ENCODE peak calls at places on chromosomes 7 and 10, in ten cellular contexts. H is AG08395, G is T follicular helper cell, C is type B pancreatic cell, E is neural progenitor cell, N is HuH-7.5, L is psoas muscle, D is NCI-H2081, A is kidney, X is smooth muscle cell of the brain vasculature. J is an unnamed sample.

GRCh38 chr7:13508586-13508985 is 480.9 kb downstream of the ETV1 start:
- DNase-seq in H (no peak), G (no peak), C (no peak), E (peak), N (no peak), L (no peak), D (no peak), A (no peak), X (no peak), J (no peak)

GRCh38 chr10:10785627-10786333 is 231.9 kb upstream of the CELF2 start:
- DNase-seq in H (no peak), G (no peak), C (no peak), E (no peak), N (no peak), L (no peak), D (no peak), A (no peak), X (no peak), J (no peak)

GRCh38 chr7:103540986-103541385 is 95.0 kb upstream of the SLC26A5 start:
- DNase-seq in H (no peak), G (no peak), C (no peak), E (no peak), N (no peak), L (peak), D (no peak), A (peak), X (no peak), J (peak)

GRCh38 chr7:67918158-67918557 is 921.5 kb downstream of the TYW1 start:
- DNase-seq in H (no peak), G (no peak), C (no peak), E (no peak), N (no peak), L (no peak), D (peak), A (no peak), X (no peak), J (peak)

GRCh38 chr10:12337407-12337806 is 11.9 kb upstream of the CAMK1D start:
- DNase-seq in H (no peak), G (no peak), C (no peak), E (no peak), N (no peak), L (no peak), D (no peak), A (no peak), X (no peak), J (no peak)

GRCh38 chr7:149861728-149862045 is 12.1 kb upstream of the ATP6V0E2 start:
- DNase-seq in H (no peak), G (no peak), C (no peak), E (no peak), N (no peak), L (no peak), D (no peak), A (no peak), X (no peak), J (no peak)

GRCh38 chr10:4650572-4650971 is 175.4 kb upstream of the AKR1E2 start:
- DNase-seq in H (peak), G (no peak), C (no peak), E (no peak), N (no peak), L (no peak), D (no peak), A (no peak), X (no peak), J (no peak)

GRCh38 chr10:105243381-105243780 is 602.3 kb downstream of the SORCS3 start:
- DNase-seq in H (no peak), G (no peak), C (no peak), E (no peak), N (no peak), L (no peak), D (no peak), A (no peak), X (no peak), J (no peak)

GRCh38 chr10:103575416-103576075 is 82.0 kb downstream of the NEURL1 start:
- DNase-seq in H (no peak), G (no peak), C (no peak), E (no peak), N (no peak), L (peak), D (no peak), A (no peak), X (no peak), J (no peak)

GRCh38 chr7:1302936-1303335 is 70.3 kb downstream of the UNCX start:
- DNase-seq in H (no peak), G (no peak), C (no peak), E (no peak), N (no peak), L (peak), D (no peak), A (peak), X (no peak), J (no peak)

GRCh38 chr10:23343591-23344225 is 889 bp downstream of the C10orf67 start:
- DNase-seq in H (no peak), G (peak), C (peak), E (peak), N (no peak), L (peak), D (peak), A (peak), X (no peak), J (peak)

GRCh38 chr7:10346032-10346431 is 627.6 kb upstream of the PHF14 start:
- DNase-seq in H (no peak), G (no peak), C (no peak), E (no peak), N (no peak), L (no peak), D (no peak), A (no peak), X (no peak), J (no peak)

GRCh38 chr10:77403761-77404160 is 233.8 kb downstream of the KCNMA1 start:
- DNase-seq in H (no peak), G (no peak), C (no peak), E (peak), N (no peak), L (no peak), D (no peak), A (no peak), X (no peak), J (no peak)

GRCh38 chr10:86209726-86210125 is 156.9 kb downstream of the GRID1 start:
- DNase-seq in H (no peak), G (no peak), C (no peak), E (no peak), N (no peak), L (no peak), D (no peak), A (peak), X (no peak), J (no peak)

GRCh38 chr10:132459252-132460028 is 62.4 kb downstream of the PWWP2B start:
- DNase-seq in H (no peak), G (no peak), C (no peak), E (no peak), N (peak), L (peak), D (no peak), A (peak), X (no peak), J (no peak)

GRCh38 chr10:86306628-86307278 is 59.8 kb downstream of the GRID1 start:
- DNase-seq in H (peak), G (no peak), C (no peak), E (peak), N (peak), L (no peak), D (no peak), A (no peak), X (no peak), J (peak)

GRCh38 chr7:31651800-31652326 is 35.2 kb upstream of the PPP1R17 start:
- DNase-seq in H (no peak), G (no peak), C (no peak), E (no peak), N (no peak), L (no peak), D (no peak), A (no peak), X (no peak), J (no peak)

GRCh38 chr10:129339191-129339590 is 127.8 kb upstream of the MGMT start:
- DNase-seq in H (no peak), G (no peak), C (no peak), E (no peak), N (no peak), L (no peak), D (no peak), A (no peak), X (no peak), J (no peak)

GRCh38 chr7:30464231-30464660 is 14.3 kb downstream of the NOD1 start:
- DNase-seq in H (no peak), G (no peak), C (no peak), E (no peak), N (no peak), L (no peak), D (no peak), A (no peak), X (no peak), J (no peak)

GRCh38 chr10:4883079-4883739 is 57.2 kb downstream of the AKR1E2 start:
- DNase-seq in H (no peak), G (no peak), C (no peak), E (no peak), N (no peak), L (no peak), D (no peak), A (no peak), X (no peak), J (peak)

GRCh38 chr7:22444181-22444966 is 55.6 kb downstream of the STEAP1B start:
- DNase-seq in H (no peak), G (no peak), C (no peak), E (no peak), N (no peak), L (no peak), D (no peak), A (peak), X (no peak), J (peak)

GRCh38 chr7:32298403-32299132 is 191.6 kb downstream of the LSM5 start:
- DNase-seq in H (no peak), G (no peak), C (no peak), E (peak), N (no peak), L (peak), D (no peak), A (peak), X (no peak), J (no peak)

GRCh38 chr7:23246540-23246939 is at the start of gene GPNMB:
- DNase-seq in H (peak), G (no peak), C (no peak), E (no peak), N (no peak), L (no peak), D (no peak), A (no peak), X (peak), J (peak)

GRCh38 chr10:97150191-97150590 is 35.6 kb downstream of the SLIT1 start:
- DNase-seq in H (no peak), G (no peak), C (no peak), E (peak), N (no peak), L (no peak), D (no peak), A (no peak), X (no peak), J (no peak)

GRCh38 chr10:118595598-118596425 is at the start of gene PRLHR:
- DNase-seq in H (peak), G (no peak), C (peak), E (peak), N (peak), L (no peak), D (no peak), A (no peak), X (no peak), J (peak)

GRCh38 chr7:142485617-142486226 is 227.9 kb upstream of the PRSS58 start:
- DNase-seq in H (no peak), G (no peak), C (no peak), E (peak), N (no peak), L (no peak), D (no peak), A (no peak), X (no peak), J (no peak)

GRCh38 chr7:28360739-28361138 is 51.6 kb upstream of the CREB5 start:
- DNase-seq in H (no peak), G (no peak), C (no peak), E (peak), N (no peak), L (no peak), D (no peak), A (no peak), X (no peak), J (no peak)

GRCh38 chr7:157928808-157929425 is 592.1 kb downstream of the DNAJB6 start:
- DNase-seq in H (no peak), G (no peak), C (no peak), E (no peak), N (no peak), L (no peak), D (no peak), A (peak), X (no peak), J (no peak)

GRCh38 chr10:100516847-100517246 is 2.8 kb downstream of the SEC31B start:
- DNase-seq in H (no peak), G (no peak), C (no peak), E (no peak), N (peak), L (peak), D (no peak), A (no peak), X (no peak), J (no peak)